ENCODE peak calls at places on chromosome 1, in seven cellular contexts. B is DND-41; S is brain microvascular endothelial cell; N is right atrium auricular region; G is CD4-positive, alpha-beta memory T cell; D is mesendoderm; E is esophagus muscularis mucosa. J is an unnamed sample.

GRCh38 chr1:26771285-26771642 is 16.5 kb upstream of the PIGV start:
- DNase-seq in B (no peak), S (no peak), N (no peak), G (no peak), D (no peak), E (no peak), J (no peak)

GRCh38 chr1:19010503-19010902 is 54.0 kb upstream of the IFFO2 start:
- DNase-seq in B (no peak), S (no peak), N (no peak), G (no peak), D (no peak), E (no peak), J (no peak)

GRCh38 chr1:172894345-172895049 is 156.2 kb downstream of the TNFSF18 start:
- DNase-seq in B (peak; percentile 19), S (no peak), N (no peak), G (peak; percentile 22), D (no peak), E (no peak), J (no peak)

GRCh38 chr1:19305880-19306279 is 6.1 kb downstream of the AKR7A2 start:
- DNase-seq in B (no peak), S (no peak), N (no peak), G (no peak), D (no peak), E (no peak), J (no peak)

GRCh38 chr1:19353596-19353995 is 41.5 kb downstream of the SLC66A1 start:
- DNase-seq in B (no peak), S (no peak), N (no peak), G (no peak), D (peak; percentile 78), E (no peak), J (no peak)

GRCh38 chr1:201228011-201228983 is 37.7 kb downstream of the IGFN1 start:
- DNase-seq in B (no peak), S (no peak), N (peak; percentile 42), G (no peak), D (no peak), E (peak; percentile 72), J (no peak)

GRCh38 chr1:41400235-41400634 is 39.0 kb downstream of the FOXO6 start:
- DNase-seq in B (no peak), S (no peak), N (no peak), G (no peak), D (no peak), E (no peak), J (no peak)

GRCh38 chr1:18917071-18917799 is 14.9 kb upstream of the ALDH4A1 start:
- DNase-seq in B (no peak), S (no peak), N (no peak), G (no peak), D (no peak), E (no peak), J (no peak)

GRCh38 chr1:16356867-16357266 is 4.6 kb upstream of the FBXO42 start:
- DNase-seq in B (no peak), S (no peak), N (no peak), G (no peak), D (no peak), E (no peak), J (no peak)

GRCh38 chr1:194369060-194369459 is 1182.6 kb upstream of the B3GALT2 start:
- DNase-seq in B (no peak), S (no peak), N (no peak), G (no peak), D (no peak), E (no peak), J (no peak)

GRCh38 chr1:6259491-6260362 is 1.2 kb downstream of the GPR153 start:
- DNase-seq in B (peak; percentile 79), S (peak; percentile 48), N (peak; percentile 91), G (peak; percentile 74), D (peak; percentile 75), E (peak; percentile 95), J (peak; percentile 79)

GRCh38 chr1:159009287-159009686 is 420 bp upstream of the IFI16 start:
- DNase-seq in B (peak; percentile 37), S (no peak), N (no peak), G (no peak), D (no peak), E (no peak), J (no peak)

GRCh38 chr1:176691251-176692228 is 228.6 kb downstream of the PAPPA2 start:
- DNase-seq in B (peak; percentile 61), S (peak; percentile 9), N (no peak), G (peak; percentile 2), D (peak; percentile 78), E (no peak), J (peak; percentile 7)

GRCh38 chr1:36965301-36966159 is 68.8 kb downstream of the GRIK3 start:
- DNase-seq in B (no peak), S (no peak), N (no peak), G (no peak), D (no peak), E (no peak), J (no peak)

GRCh38 chr1:9127395-9128160 is 1.3 kb downstream of the GPR157 start:
- DNase-seq in B (no peak), S (no peak), N (no peak), G (no peak), D (no peak), E (no peak), J (no peak)
- H3K27ac ChIP-seq in B (peak overlapping the region; percentile 3), S (no peak overlapping the region), N (peak overlapping the region; percentile 89), G (no peak overlapping the region), D (no peak overlapping the region), E (peak overlapping the region; percentile 93), J (no peak overlapping the region)

GRCh38 chr1:10561955-10562354 is 87.2 kb downstream of the PEX14 start:
- DNase-seq in B (no peak), S (no peak), N (no peak), G (no peak), D (peak; percentile 66), E (no peak), J (no peak)

GRCh38 chr1:10556430-10557005 is 81.8 kb downstream of the PEX14 start:
- DNase-seq in B (no peak), S (no peak), N (no peak), G (no peak), D (peak; percentile 88), E (no peak), J (no peak)

GRCh38 chr1:10561497-10561896 is 86.7 kb downstream of the PEX14 start:
- DNase-seq in B (no peak), S (no peak), N (no peak), G (no peak), D (no peak), E (no peak), J (no peak)

GRCh38 chr1:10557714-10558113 is 83.0 kb downstream of the PEX14 start:
- DNase-seq in B (no peak), S (no peak), N (no peak), G (no peak), D (no peak), E (no peak), J (no peak)

DNA sequence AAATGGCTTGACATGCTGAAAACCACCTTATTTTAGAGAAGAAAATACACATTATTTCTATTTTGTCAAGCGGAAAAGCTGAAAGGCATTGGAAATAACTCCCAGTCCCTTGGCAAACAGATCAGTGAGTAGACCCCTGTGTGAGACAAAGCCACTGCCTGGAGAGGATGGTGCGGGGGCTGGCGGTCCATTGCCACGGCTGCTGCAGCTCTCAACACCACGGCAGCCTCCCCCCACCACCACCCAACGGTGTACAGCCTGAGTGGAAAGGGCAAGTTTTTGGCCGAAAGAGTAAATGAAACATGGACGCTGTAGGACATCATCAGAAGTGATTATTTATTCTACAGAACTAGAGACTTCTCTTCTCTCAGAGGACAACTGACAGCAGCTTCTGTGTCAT is 84.6 kb downstream of the PEX14 start:
- DNase-seq in B (no peak), S (no peak), N (no peak), G (no peak), D (no peak), E (no peak), J (no peak)
- H3K27ac ChIP-seq in B (no peak overlapping the region), S (no peak overlapping the region), N (no peak overlapping the region), G (no peak overlapping the region), D (no peak overlapping the region), E (no peak overlapping the region), J (no peak overlapping the region)

GRCh38 chr1:42657981-42658879 is at the start of gene PPIH:
- DNase-seq in B (peak; percentile 97), S (peak; percentile 90), N (peak; percentile 93), G (peak; percentile 92), D (peak; percentile 97), E (peak; percentile 98), J (peak; percentile 92)

GRCh38 chr1:42660907-42661500 is 2.8 kb downstream of the PPIH start:
- DNase-seq in B (no peak), S (no peak), N (no peak), G (no peak), D (no peak), E (no peak), J (no peak)

DNA sequence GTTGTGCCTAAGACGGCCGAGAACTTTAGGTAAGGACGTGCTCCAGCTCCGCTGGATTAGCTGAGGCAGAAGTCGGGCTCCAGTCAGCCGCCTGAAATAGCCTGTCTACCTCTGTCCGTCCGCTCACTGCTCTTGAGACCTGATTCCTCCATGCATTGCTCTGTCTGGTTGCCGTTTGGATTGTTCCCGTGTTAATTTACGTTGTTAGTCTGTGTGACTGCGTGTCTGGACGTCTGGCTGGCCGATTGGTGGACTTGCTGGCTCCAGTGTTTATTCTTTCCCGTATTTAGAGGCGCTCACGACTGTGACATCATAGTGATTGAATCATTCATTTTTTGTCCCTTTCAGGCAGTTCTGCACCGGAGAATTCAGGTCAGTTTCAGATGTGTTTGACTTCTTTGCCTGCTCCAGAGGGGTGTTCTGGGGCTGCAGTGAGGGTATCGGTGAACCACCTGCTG is 686 bp downstream of the PPIH start:
- DNase-seq in B (no peak), S (peak; percentile 31), N (no peak), G (no peak), D (no peak), E (no peak), J (no peak)
- H3K27ac ChIP-seq in B (peak overlapping the region; percentile 79), S (peak overlapping the region; percentile 51), N (peak overlapping the region; percentile 79), G (peak overlapping the region; percentile 65), D (no peak overlapping the region), E (peak overlapping the region; percentile 79), J (peak overlapping the region; percentile 75)

DNA sequence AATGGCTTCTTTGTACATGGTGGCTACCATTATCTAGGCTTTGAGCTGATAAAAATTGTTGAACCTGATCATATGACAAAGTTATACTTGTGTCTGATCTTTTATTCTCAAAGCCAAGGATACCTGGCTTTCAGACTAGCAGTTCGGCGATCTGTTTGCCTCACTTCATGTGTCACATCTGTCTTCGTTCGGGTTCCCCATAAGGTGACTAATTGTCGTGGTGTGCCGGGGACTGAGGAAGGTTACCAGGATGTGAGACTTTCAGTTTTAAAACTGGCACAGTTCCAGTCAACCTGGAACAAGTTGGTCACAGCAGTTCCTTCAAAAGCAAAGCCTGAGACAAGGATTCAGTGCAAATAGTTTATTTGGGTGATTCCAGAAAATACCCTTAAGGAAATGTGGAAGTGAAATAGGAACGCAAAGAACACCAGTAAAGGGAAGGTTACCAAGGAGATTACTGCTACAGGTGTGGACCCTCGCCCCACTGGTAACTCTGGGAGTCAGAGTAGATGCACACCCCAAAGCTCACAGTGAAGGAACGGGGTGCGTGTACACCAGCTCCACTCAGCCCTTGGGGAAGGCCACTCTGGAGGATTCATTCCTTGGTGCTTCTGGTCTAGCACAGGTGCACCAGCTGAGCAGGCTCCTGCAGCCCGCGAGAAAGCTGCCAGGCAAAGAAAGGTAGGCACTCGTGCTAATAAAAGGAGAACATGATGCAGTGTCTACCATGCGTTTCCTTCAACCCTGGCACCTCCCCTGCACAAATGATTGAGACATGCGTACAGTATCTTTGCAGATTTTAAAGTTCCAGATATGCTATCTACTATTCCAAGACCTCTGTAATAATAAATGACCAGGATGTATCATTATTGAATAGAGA is 69.0 kb downstream of the VWA5B1 start:
- DNase-seq in B (no peak), S (no peak), N (no peak), G (no peak), D (no peak), E (no peak), J (no peak)
- H3K27ac ChIP-seq in B (no peak overlapping the region), S (no peak overlapping the region), N (peak overlapping the region; percentile 48), G (no peak overlapping the region), D (no peak overlapping the region), E (no peak overlapping the region), J (no peak overlapping the region)

GRCh38 chr1:228528612-228529011 is 41.4 kb downstream of the RNF187 start:
- DNase-seq in B (no peak), S (no peak), N (no peak), G (no peak), D (no peak), E (no peak), J (no peak)
- H3K27ac ChIP-seq in B (no peak overlapping the region), S (no peak overlapping the region), N (no peak overlapping the region), G (no peak overlapping the region), D (no peak overlapping the region), E (no peak overlapping the region), J (no peak overlapping the region)

J was measured in naive thymus-derived CD4-positive, alpha-beta T cell.